ENCODE peak calls at places on chromosome 6, in four cellular contexts. S, H, B and G are unnamed samples.

GRCh38 chr6:115058414-115059211 is 715.8 kb upstream of the HS3ST5 start:
- DNase-seq in S (no peak), B (no peak), H (no peak), G (no peak)

GRCh38 chr6:5763407-5763806 is 243.3 kb downstream of the NRN1 start:
- DNase-seq in B (no peak), S (no peak), H (no peak), G (no peak)

GRCh38 chr6:113693866-113694265 is 163.3 kb upstream of the MARCKS start:
- DNase-seq in H (no peak), S (no peak), B (no peak), G (no peak)

GRCh38 chr6:138645976-138646640 is 127.5 kb upstream of the CCDC28A start:
- DNase-seq in S (no peak), B (no peak), H (no peak), G (no peak)

GRCh38 chr6:105795913-105796517 is 290.1 kb upstream of the PRDM1 start:
- DNase-seq in H (no peak), S (no peak), B (no peak), G (no peak)

GRCh38 chr6:106247293-106247692 is 78.3 kb downstream of the ATG5 start:
- DNase-seq in H (no peak), B (no peak), S (no peak), G (no peak)

GRCh38 chr6:147285087-147285855 is 81.1 kb downstream of the STXBP5 start:
- DNase-seq in S (no peak), H (no peak), B (peak; percentile 62), G (peak; percentile 34)

GRCh38 chr6:80214436-80215022 is 108.1 kb downstream of the BCKDHB start:
- DNase-seq in S (peak; percentile 41), B (peak; percentile 62), H (no peak), G (peak; percentile 23)

GRCh38 chr6:30102701-30103629 is 9.9 kb downstream of the TRIM31 start:
- DNase-seq in H (peak; percentile 86), S (peak; percentile 92), B (peak; percentile 82), G (peak; percentile 91)

GRCh38 chr6:26029857-26030653 is 57.2 kb upstream of the HFE start:
- DNase-seq in B (no peak), H (no peak), S (no peak), G (no peak)

GRCh38 chr6:89970072-89970471 is 75.8 kb downstream of the GJA10 start:
- DNase-seq in S (no peak), H (no peak), B (no peak), G (no peak)

GRCh38 chr6:23533954-23534725 is 591.9 kb upstream of the NRSN1 start:
- DNase-seq in H (no peak), S (no peak), B (no peak), G (no peak)

GRCh38 chr6:117022774-117023173 is 145.7 kb downstream of the RFX6 start:
- DNase-seq in S (no peak), B (no peak), H (no peak), G (no peak)

GRCh38 chr6:12101048-12101447 is 88.9 kb downstream of the HIVEP1 start:
- DNase-seq in H (no peak), B (no peak), S (no peak), G (no peak)

GRCh38 chr6:168137024-168137423 is 58.0 kb upstream of the FRMD1 start:
- DNase-seq in H (peak; percentile 19), B (no peak), S (no peak), G (no peak)

GRCh38 chr6:83707829-83708545 is 914 bp downstream of the SNAP91 start:
- DNase-seq in S (no peak), H (no peak), B (peak; percentile 5), G (peak; percentile 30)

GRCh38 chr6:119350202-119351004 is 842 bp upstream of the MAN1A1 start:
- DNase-seq in S (peak; percentile 69), H (no peak), B (peak; percentile 66), G (peak; percentile 59)

GRCh38 chr6:96279084-96279483 is 242.5 kb upstream of the UFL1 start:
- DNase-seq in S (no peak), B (no peak), H (no peak), G (no peak)

GRCh38 chr6:38775870-38776269 is 60.8 kb downstream of the DNAH8 start:
- DNase-seq in H (no peak), S (no peak), B (no peak), G (peak; percentile 32)

GRCh38 chr6:40774932-40775331 is 187.8 kb upstream of the LRFN2 start:
- DNase-seq in H (no peak), B (no peak), S (no peak), G (no peak)

GRCh38 chr6:141989706-141989959 is 143.1 kb upstream of the GJE1 start:
- DNase-seq in S (no peak), H (no peak), B (no peak), G (no peak)

GRCh38 chr6:149863846-149864577 is at the start of gene LRP11:
- DNase-seq in H (peak; percentile 89), B (peak; percentile 86), S (peak; percentile 83), G (peak; percentile 96)

GRCh38 chr6:133609404-133610270 is 279.3 kb upstream of the TCF21 start:
- DNase-seq in H (no peak), B (peak; percentile 75), S (no peak), G (no peak)

GRCh38 chr6:159983641-159984080 is 14.8 kb downstream of the IGF2R start:
- DNase-seq in S (no peak), B (no peak), H (no peak), G (no peak)

GRCh38 chr6:13992417-13993055 is 67.8 kb downstream of the RNF182 start:
- DNase-seq in H (no peak), S (no peak), B (no peak), G (no peak)

GRCh38 chr6:135853227-135853626 is 1.7 kb downstream of the PDE7B start:
- DNase-seq in S (no peak), H (no peak), B (peak; percentile 33), G (no peak)

GRCh38 chr6:38349795-38350194 is 289.9 kb downstream of the BTBD9 start:
- DNase-seq in H (no peak), S (no peak), B (no peak), G (no peak)

GRCh38 chr6:79824231-79824630 is 123.1 kb downstream of the ELOVL4 start:
- DNase-seq in B (no peak), S (no peak), H (no peak), G (no peak)

GRCh38 chr6:46651006-46651405 is 1.6 kb downstream of the CYP39A1 start:
- DNase-seq in H (no peak), B (no peak), S (no peak), G (no peak)

GRCh38 chr6:46652232-46652602 is 401 bp downstream of the CYP39A1 start:
- DNase-seq in S (no peak), H (no peak), B (peak; percentile 2), G (no peak)

GRCh38 chr6:46653439-46653942 is 716 bp downstream of the SLC25A27 start:
- DNase-seq in H (no peak), B (no peak), S (no peak), G (no peak)

GRCh38 chr6:46651766-46652165 is 852 bp downstream of the CYP39A1 start:
- DNase-seq in B (no peak), H (no peak), S (no peak), G (no peak)

GRCh38 chr6:46652603-46653438 is at the start of the genes CYP39A1 and SLC25A27:
- DNase-seq in B (peak; percentile 89), S (peak; percentile 89), H (peak; percentile 91), G (peak; percentile 89)
- TF ChIP-seq CTCF in B (no peak), S (no peak), H (no peak), G (no peak)

GRCh38 chr6:54695815-54696214 is 150.8 kb upstream of the FAM83B start:
- DNase-seq in H (no peak), S (no peak), B (no peak), G (no peak)

GRCh38 chr6:54698974-54699373 is 147.6 kb upstream of the FAM83B start:
- DNase-seq in S (no peak), H (no peak), B (no peak), G (peak; percentile 28)

GRCh38 chr6:54694928-54695532 is 151.5 kb upstream of the FAM83B start:
- DNase-seq in H (no peak), B (no peak), S (no peak), G (no peak)

GRCh38 chr6:54700158-54700557 is 146.4 kb upstream of the FAM83B start:
- DNase-seq in H (no peak), B (no peak), S (no peak), G (no peak)

DNA sequence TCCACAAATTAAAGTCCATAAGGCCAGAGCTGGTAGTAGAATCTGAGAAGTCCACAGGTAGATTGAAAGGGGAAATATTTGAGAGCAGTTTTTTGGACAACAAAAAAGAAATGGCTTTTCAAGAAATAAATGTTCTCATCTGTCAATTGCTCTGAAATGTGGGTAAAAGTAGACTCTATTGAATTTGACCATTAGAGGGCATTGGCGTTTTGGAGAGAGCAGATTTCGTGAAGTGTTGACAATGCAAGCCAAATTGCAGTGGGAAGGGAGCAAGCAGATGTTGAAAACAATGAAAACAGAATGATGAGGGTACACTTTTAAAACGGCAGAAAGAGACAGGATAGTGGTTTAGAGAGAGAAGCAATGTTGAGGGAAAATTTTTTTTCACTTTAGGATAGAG is 149.1 kb upstream of the FAM83B start:
- DNase-seq in H (no peak), S (no peak), B (no peak), G (no peak)
- TF ChIP-seq CTCF in H (no peak), S (no peak), B (no peak), G (peak; percentile 14)

GRCh38 chr6:125753218-125753936 is 3.9 kb downstream of the HEY2 start:
- DNase-seq in S (no peak), H (no peak), B (peak; percentile 58), G (no peak)
- TF ChIP-seq CTCF in S (peak; percentile 70), H (no peak), B (no peak), G (peak; percentile 39)

DNA sequence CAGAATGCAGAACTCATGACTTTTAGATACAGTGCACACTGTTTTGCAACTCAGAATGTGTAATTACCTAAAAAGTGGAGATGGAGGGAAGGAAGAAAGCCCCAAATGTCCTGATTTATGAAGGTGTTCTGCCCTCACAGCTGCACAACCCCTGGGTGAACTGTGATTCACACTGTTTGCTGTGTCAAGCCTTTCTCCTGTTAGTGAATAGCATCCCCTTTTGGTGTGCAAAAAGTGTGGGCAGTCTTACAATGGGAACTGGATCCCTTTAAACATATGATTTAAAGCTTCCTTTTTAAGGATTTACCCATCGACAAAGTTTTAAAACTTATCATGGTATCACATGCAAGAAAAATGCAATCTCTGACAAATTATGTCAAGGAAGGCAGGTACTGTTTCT is 633.4 kb upstream of the EPHA7 start:
- DNase-seq in H (no peak), B (no peak), S (no peak), G (no peak)
- TF ChIP-seq CTCF in H (no peak), B (no peak), S (no peak), G (no peak)

DNA sequence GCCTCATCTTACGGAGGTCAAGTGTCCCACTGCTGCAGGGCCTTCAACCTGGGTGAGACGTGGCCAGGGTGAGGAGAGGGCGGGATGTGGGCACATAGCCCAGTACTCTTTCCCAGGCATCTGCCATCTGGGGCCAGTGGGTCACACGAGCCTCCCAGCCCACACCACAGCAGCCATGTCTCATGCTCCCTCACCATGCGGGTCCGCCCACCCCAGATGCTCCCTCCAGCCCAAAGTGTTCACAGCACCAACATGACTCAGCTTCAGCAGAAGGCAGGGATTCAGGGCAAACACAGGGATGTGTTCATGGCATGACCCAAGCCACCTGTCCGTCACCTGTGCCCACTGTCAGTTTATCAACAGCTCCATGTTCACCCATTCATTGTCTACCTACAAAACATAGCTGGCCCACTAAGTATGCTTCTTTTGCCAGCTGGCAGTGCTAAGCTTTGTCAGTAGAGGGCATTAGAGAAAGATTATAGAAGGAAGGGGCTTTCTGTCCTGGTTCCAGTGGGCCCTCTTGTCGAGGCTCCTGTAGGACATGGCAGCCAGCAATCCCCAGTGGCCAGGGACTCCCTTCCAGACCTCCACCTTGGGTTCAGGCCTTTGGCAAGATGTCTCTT is 109.2 kb downstream of the FOXF2 start:
- DNase-seq in H (no peak), B (no peak), S (no peak), G (no peak)
- TF ChIP-seq CTCF in H (no peak), B (no peak), S (no peak), G (peak; percentile 31)